ENCODE peak calls at places on chromosome 15, in seven cellular contexts. O is epithelial cell of esophagus, N is OCI-LY7, P is IMR-90, U is astrocyte of the spinal cord, L is tibial artery, A is GM23338. V is an unnamed sample.

GRCh38 chr15:80852676-80853075 is 73.5 kb downstream of the CEMIP start:
- DNase-seq in A (no peak), N (no peak), P (no peak), O (peak; percentile 84), U (no peak), L (no peak), V (no peak)

GRCh38 chr15:97059276-97059675 is 728.8 kb downstream of the NR2F2 start:
- DNase-seq in A (peak; percentile 11), L (no peak), P (no peak), N (no peak), O (no peak), U (no peak), V (no peak)

GRCh38 chr15:92848852-92849598 is 51.1 kb upstream of the CHD2 start:
- DNase-seq in U (peak; percentile 15), L (no peak), P (peak; percentile 94), N (peak; percentile 87), A (no peak), O (no peak), V (no peak)

GRCh38 chr15:76460871-76461270 is 124.3 kb downstream of the ISL2 start:
- DNase-seq in P (peak; percentile 48), L (no peak), U (peak; percentile 53), A (no peak), O (no peak), N (no peak), V (no peak)

GRCh38 chr15:63030101-63030528 is 12.4 kb upstream of the TPM1 start:
- DNase-seq in A (no peak), U (no peak), P (peak; percentile 63), O (no peak), L (peak; percentile 84), N (no peak), V (no peak)

GRCh38 chr15:40500584-40501330 is 30.0 kb downstream of the CHST14 start:
- DNase-seq in N (no peak), P (peak; percentile 66), A (no peak), L (no peak), U (peak; percentile 22), O (peak; percentile 45), V (no peak)

GRCh38 chr15:72873379-72874233 is 90.0 kb upstream of the ADPGK start:
- DNase-seq in P (no peak), N (no peak), L (no peak), U (no peak), O (no peak), A (no peak), V (no peak)

GRCh38 chr15:100339999-100340398 is 1.8 kb downstream of the ADAMTS17 start:
- DNase-seq in A (no peak), U (no peak), O (no peak), L (no peak), N (no peak), P (no peak), V (no peak)

GRCh38 chr15:100762913-100763627 is 116.6 kb upstream of the ALDH1A3 start:
- DNase-seq in A (no peak), O (no peak), P (peak; percentile 17), L (peak; percentile 59), N (no peak), U (no peak), V (no peak)

GRCh38 chr15:40239671-40240618 is 1.1 kb downstream of the PAK6 start:
- DNase-seq in A (peak; percentile 40), P (no peak), O (peak; percentile 73), N (no peak), U (no peak), L (no peak), V (no peak)

GRCh38 chr15:39756806-39757522 is 25.7 kb downstream of the FSIP1 start:
- DNase-seq in N (peak; percentile 69), A (peak; percentile 88), L (no peak), O (peak; percentile 74), P (peak; percentile 83), U (peak; percentile 81), V (no peak)

GRCh38 chr15:31427411-31427810 is 100.8 kb downstream of the KLF13 start:
- DNase-seq in N (no peak), O (peak; percentile 38), P (no peak), L (no peak), U (no peak), A (no peak), V (no peak)

GRCh38 chr15:31372635-31373091 is 46.0 kb downstream of the KLF13 start:
- DNase-seq in N (no peak), L (no peak), P (peak; percentile 74), A (peak; percentile 91), U (peak; percentile 62), O (peak; percentile 83), V (peak; percentile 78)

GRCh38 chr15:44028349-44028748 is 166.7 kb downstream of the FRMD5 start:
- DNase-seq in A (no peak), P (peak; percentile 58), L (no peak), U (peak; percentile 43), N (no peak), O (peak; percentile 30), V (no peak)

GRCh38 chr15:88664151-88664778 is 25.4 kb downstream of the ISG20 start:
- DNase-seq in L (no peak), U (no peak), N (peak; percentile 73), P (no peak), A (peak; percentile 71), O (no peak), V (peak; percentile 35)

GRCh38 chr15:101047301-101047781 is 128.2 kb downstream of the LRRK1 start:
- DNase-seq in P (no peak), U (no peak), O (no peak), N (no peak), L (peak; percentile 35), A (peak; percentile 55), V (peak; percentile 27)

GRCh38 chr15:34753236-34753894 is 1.4 kb downstream of the GJD2 start:
- DNase-seq in A (peak; percentile 94), U (peak; percentile 49), P (peak; percentile 71), N (no peak), L (no peak), O (peak; percentile 69), V (no peak)

GRCh38 chr15:33831646-33832045 is 136.7 kb upstream of the CHRM5 start:
- DNase-seq in N (no peak), L (no peak), U (no peak), A (no peak), P (no peak), O (no peak), V (no peak)

GRCh38 chr15:66765478-66766281 is 63.6 kb downstream of the SMAD6 start:
- DNase-seq in U (peak; percentile 53), N (no peak), L (peak; percentile 77), O (peak; percentile 63), P (no peak), A (no peak), V (no peak)

GRCh38 chr15:64151727-64152506 is at the start of gene SNX22:
- DNase-seq in A (peak; percentile 51), O (peak; percentile 13), P (no peak), U (no peak), N (peak; percentile 61), L (peak; percentile 61), V (no peak)

GRCh38 chr15:65979316-65979715 is 110.0 kb downstream of the RAB11A start:
- DNase-seq in A (no peak), U (no peak), L (no peak), P (peak; percentile 8), O (peak; percentile 79), N (peak; percentile 49), V (no peak)

GRCh38 chr15:63019539-63020109 is 22.9 kb upstream of the TPM1 start:
- DNase-seq in U (peak; percentile 94), L (no peak), O (peak; percentile 97), A (peak; percentile 77), N (no peak), P (peak; percentile 95), V (no peak)

GRCh38 chr15:100112061-100112420 is 229.7 kb downstream of the ADAMTS17 start:
- DNase-seq in A (no peak), O (no peak), U (no peak), N (no peak), P (no peak), L (no peak), V (no peak)

GRCh38 chr15:36632196-36632595 is 52.8 kb downstream of the CDIN1 start:
- DNase-seq in N (no peak), U (peak; percentile 43), P (peak; percentile 75), A (no peak), O (peak; percentile 84), L (no peak), V (no peak)
- TF ChIP-seq CTCF in N (no peak), U (no peak), P (no peak), A (no peak), O (no peak), L (no peak), V (no peak)

DNA sequence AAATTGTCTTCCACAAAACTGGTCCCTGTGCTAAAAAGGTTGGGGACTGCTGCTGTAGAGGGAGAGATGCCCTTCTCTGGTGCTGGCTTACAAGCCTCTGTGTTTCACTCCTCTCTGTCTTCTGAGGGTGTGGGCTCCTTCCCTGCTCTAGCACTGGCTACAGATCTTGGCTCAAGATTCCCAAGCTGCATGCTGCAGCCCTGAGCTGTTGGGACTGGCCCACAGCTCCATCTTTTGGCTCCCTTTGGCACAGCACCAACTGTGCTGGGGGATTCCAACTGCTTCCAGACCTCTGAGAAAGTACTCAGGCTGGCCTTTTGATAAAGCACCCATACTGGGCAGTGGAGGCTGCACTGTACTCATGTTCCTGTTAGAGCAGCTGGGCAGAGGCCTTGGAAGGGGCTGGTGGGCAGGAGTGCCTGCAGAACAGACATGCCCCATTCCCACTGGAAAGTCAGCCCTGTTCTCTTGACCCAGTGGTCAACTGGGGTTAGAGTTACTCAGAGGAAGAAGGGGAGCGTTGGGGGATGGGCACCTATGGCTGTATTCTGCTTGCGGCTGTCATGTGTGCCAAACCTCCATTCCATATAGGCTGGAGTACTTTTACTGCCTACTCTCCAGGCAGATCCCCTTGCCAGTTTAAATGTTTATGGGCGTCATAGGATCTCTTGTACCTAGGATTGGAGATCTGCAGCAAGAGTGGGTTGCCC is 55.7 kb downstream of the GALK2 start:
- DNase-seq in L (no peak), N (no peak), U (peak; percentile 46), A (peak; percentile 88), P (peak; percentile 60), O (peak; percentile 39), V (no peak)
- TF ChIP-seq CTCF in L (no peak), N (peak; percentile 28), U (peak; percentile 24), A (peak; percentile 81), P (peak; percentile 37), O (peak; percentile 32), V (no peak)

DNA sequence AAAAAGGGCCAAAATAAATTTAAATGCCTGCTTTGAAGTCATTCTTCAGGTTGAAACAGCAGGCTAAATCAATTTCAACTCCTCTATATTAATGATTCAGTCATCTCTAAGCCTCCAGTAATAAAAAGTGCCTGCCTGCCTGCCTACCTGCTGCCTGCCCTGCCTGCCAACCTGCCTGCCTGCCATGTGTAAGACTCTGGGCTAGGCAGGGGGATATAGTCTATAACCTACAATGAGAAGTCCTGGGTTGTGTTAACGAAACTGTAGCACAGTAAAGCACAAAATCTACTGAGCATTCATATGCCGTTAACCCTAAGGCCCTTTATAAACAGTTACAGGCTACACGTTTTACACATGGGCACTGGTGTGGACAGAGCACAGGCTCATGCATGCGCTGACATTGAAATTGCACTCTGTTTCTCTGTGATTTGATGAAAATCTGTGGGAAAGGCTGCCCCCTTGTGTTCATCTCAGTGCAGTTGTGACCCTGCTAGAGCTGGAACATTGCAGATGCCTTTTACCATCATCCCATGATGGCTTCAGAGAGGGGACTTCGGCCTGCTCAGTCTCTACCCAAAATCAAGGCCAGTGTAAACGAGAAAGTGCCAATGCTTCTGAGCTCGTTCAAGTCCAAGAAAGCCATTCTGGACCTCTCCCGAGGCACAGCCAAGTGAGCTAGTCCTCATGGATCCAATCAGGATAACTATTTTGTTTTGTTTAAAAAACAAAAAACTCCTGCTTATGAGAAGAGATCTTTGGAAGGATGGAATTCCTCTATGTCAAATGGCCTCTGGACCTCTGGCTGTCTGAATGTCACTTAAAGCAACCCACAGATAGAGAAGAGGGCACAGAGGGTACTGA is 64.6 kb downstream of the EFL1 start:
- DNase-seq in P (peak; percentile 79), O (peak; percentile 75), A (peak; percentile 91), L (peak; percentile 69), U (peak; percentile 69), N (peak; percentile 71), V (peak; percentile 85)
- TF ChIP-seq CTCF in P (peak; percentile 82), O (peak; percentile 80), A (peak; percentile 78), L (peak; percentile 76), U (peak; percentile 80), N (peak; percentile 82), V (peak; percentile 82)

GRCh38 chr15:78540135-78540954 is at the start of gene PSMA4:
- DNase-seq in N (peak; percentile 93), A (peak; percentile 89), L (peak; percentile 95), O (peak; percentile 79), U (peak; percentile 92), P (peak; percentile 76), V (peak; percentile 90)
- TF ChIP-seq CTCF in N (no peak), A (no peak), L (peak; percentile 31), O (peak; percentile 2), U (peak; percentile 18), P (no peak), V (no peak)

V was measured in dorsolateral prefrontal cortex.